ENCODE peak calls at places on chromosome 21, in five cellular contexts. M is K562, L is transverse colon, K is GM23338, V is sigmoid colon. Z is an unnamed sample. For H3K4me1, the result is how much of the 10 kb centered on the place peaks cover.

GRCh38 chr21:29155118-29155932 is 24.9 kb downstream of the MAP3K7CL start:
- DNase-seq in K (peak), V (peak), M (no peak), L (no peak), Z (no peak)

GRCh38 chr21:37452222-37452621 is 85.6 kb downstream of the DYRK1A start:
- DNase-seq in V (no peak), M (no peak), L (no peak), K (no peak), Z (no peak)

GRCh38 chr21:40143822-40144525 is 276.7 kb downstream of the PCP4 start:
- DNase-seq in L (peak), M (peak), V (no peak), K (peak), Z (peak)

GRCh38 chr21:32252136-32252535 is 26.7 kb downstream of the MIS18A start:
- DNase-seq in M (no peak), V (no peak), L (no peak), K (no peak), Z (no peak)

GRCh38 chr21:27423073-27423472 is 456.2 kb upstream of the ADAMTS5 start:
- DNase-seq in V (peak), K (no peak), L (peak), M (no peak), Z (peak)

GRCh38 chr21:26845066-26845749 is at the start of gene ADAMTS1:
- DNase-seq in L (peak), K (peak), M (no peak), V (peak), Z (peak)

GRCh38 chr21:23067672-23068071 is 2069.5 kb downstream of the NCAM2 start:
- DNase-seq in K (no peak), L (no peak), V (no peak), M (no peak), Z (no peak)

GRCh38 chr21:43810505-43811261 is 21.3 kb downstream of the RRP1 start:
- DNase-seq in K (peak), V (peak), L (peak), M (peak), Z (peak)

GRCh38 chr21:16455526-16455925 is 725.7 kb downstream of the USP25 start:
- DNase-seq in V (no peak), K (no peak), M (no peak), L (no peak), Z (no peak)

GRCh38 chr21:33362044-33362555 is 37.3 kb downstream of the IFNAR1 start:
- DNase-seq in L (peak), M (peak), V (no peak), K (peak), Z (peak)

GRCh38 chr21:25179116-25179515 is 428.2 kb downstream of the MRPL39 start:
- DNase-seq in K (no peak), V (no peak), L (no peak), M (no peak), Z (no peak)

GRCh38 chr21:15543473-15543872 is 186.3 kb upstream of the USP25 start:
- DNase-seq in M (no peak), L (no peak), V (no peak), K (no peak), Z (no peak)

GRCh38 chr21:43805275-43805800 is 16.0 kb downstream of the RRP1 start:
- DNase-seq in L (peak), V (no peak), K (no peak), M (peak), Z (no peak)

GRCh38 chr21:16571594-16571993 is 841.8 kb downstream of the USP25 start:
- DNase-seq in L (no peak), K (no peak), M (no peak), V (no peak), Z (no peak)

GRCh38 chr21:16534408-16535099 is 804.8 kb downstream of the USP25 start:
- DNase-seq in L (peak), M (no peak), V (peak), K (no peak), Z (peak)

GRCh38 chr21:15014220-15014619 is 50.6 kb downstream of the NRIP1 start:
- DNase-seq in L (no peak), K (no peak), V (no peak), M (no peak), Z (no peak)

GRCh38 chr21:31180256-31181088 is 142.2 kb upstream of the KRTAP19-8 start:
- DNase-seq in M (peak), L (no peak), K (peak), V (no peak), Z (no peak)

GRCh38 chr21:36773111-36773510 is 74.2 kb downstream of the SIM2 start:
- DNase-seq in V (peak), M (no peak), L (peak), K (no peak), Z (peak)

GRCh38 chr21:21029159-21029558 is 30.9 kb downstream of the NCAM2 start:
- DNase-seq in K (peak), V (no peak), L (no peak), M (no peak), Z (no peak)

GRCh38 chr21:33831962-33832659 is 83.5 kb downstream of the ATP5PO start:
- DNase-seq in L (no peak), V (no peak), K (no peak), M (no peak), Z (no peak)

GRCh38 chr21:24045775-24046215 is 1561.5 kb downstream of the MRPL39 start:
- DNase-seq in V (peak), L (peak), M (peak), K (peak), Z (peak)

GRCh38 chr21:36385909-36386642 is 884 bp downstream of the CHAF1B start:
- DNase-seq in K (peak), V (no peak), M (no peak), L (no peak), Z (no peak)

GRCh38 chr21:41247976-41248545 is 68.5 kb upstream of the FAM3B start:
- DNase-seq in V (no peak), M (no peak), K (no peak), L (no peak), Z (no peak)

GRCh38 chr21:29342394-29342957 is 43.8 kb downstream of the BACH1 start:
- DNase-seq in M (no peak), V (peak), K (no peak), L (peak), Z (no peak)

GRCh38 chr21:35995522-35996088 is 64.7 kb downstream of the SETD4 start:
- DNase-seq in M (no peak), K (no peak), V (no peak), L (no peak), Z (no peak)

GRCh38 chr21:35991131-35991530 is 69.2 kb downstream of the SETD4 start:
- DNase-seq in L (no peak), V (no peak), K (no peak), M (no peak), Z (no peak)

GRCh38 chr21:16084776-16085364 is 355.1 kb downstream of the USP25 start:
- DNase-seq in V (peak), K (no peak), M (no peak), L (no peak), Z (no peak)

GRCh38 chr21:14864211-14865021 is 200.4 kb downstream of the NRIP1 start:
- DNase-seq in V (peak), M (peak), L (peak), K (peak), Z (peak)

GRCh38 chr21:26405735-26406361 is 167.2 kb downstream of the CYYR1 start:
- DNase-seq in M (no peak), L (no peak), V (no peak), K (peak), Z (no peak)

GRCh38 chr21:17003763-17004373 is 509.0 kb upstream of the CXADR start:
- DNase-seq in L (no peak), V (no peak), K (no peak), M (no peak), Z (no peak)

GRCh38 chr21:16075594-16076282 is 346.0 kb downstream of the USP25 start:
- DNase-seq in L (no peak), M (no peak), V (no peak), K (no peak), Z (no peak)

GRCh38 chr21:26447932-26448331 is 125.2 kb downstream of the CYYR1 start:
- DNase-seq in K (peak), M (no peak), L (no peak), V (no peak), Z (no peak)

GRCh38 chr21:27519357-27519756 is 552.5 kb upstream of the ADAMTS5 start:
- DNase-seq in M (no peak), K (no peak), L (no peak), V (no peak), Z (no peak)

GRCh38 chr21:25561668-25562641 is 45.3 kb downstream of the MRPL39 start:
- DNase-seq in V (peak), M (no peak), K (peak), L (peak), Z (peak)

GRCh38 chr21:14115646-14116045 is 95.1 kb downstream of the LIPI start:
- DNase-seq in K (no peak), M (no peak), L (no peak), V (no peak), Z (no peak)

GRCh38 chr21:33064623-33064996 is 5.3 kb upstream of the OLIG1 start:
- DNase-seq in V (no peak), K (peak), M (no peak), L (no peak), Z (no peak)

DNA sequence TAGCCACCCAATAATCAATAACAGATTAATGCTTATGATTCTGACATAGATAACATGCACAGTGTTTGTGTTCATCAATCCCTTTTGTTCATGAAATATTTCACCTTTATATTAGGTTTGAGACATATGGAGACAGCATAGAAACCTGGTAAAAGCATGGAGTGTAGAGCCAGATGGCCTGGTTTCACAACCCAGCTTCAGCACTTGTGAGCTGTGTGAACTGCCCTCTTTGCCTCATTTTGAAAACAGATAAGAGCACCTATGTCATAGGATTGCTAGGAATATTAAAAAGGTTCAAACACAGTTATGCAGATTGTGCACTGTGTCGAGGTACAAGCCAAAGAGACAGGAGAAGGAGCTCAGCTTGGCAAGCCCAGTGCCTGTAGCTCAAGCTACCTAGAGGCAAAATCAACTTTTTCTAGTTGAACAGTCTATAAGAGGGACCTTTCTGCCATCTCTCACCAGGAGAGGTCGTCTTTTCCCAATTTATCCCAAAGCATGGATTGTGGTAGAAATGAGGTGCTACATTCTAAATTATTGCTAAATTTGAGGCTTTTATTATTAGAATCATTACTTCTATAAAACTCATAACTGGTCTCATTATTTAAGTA is 5.0 kb downstream of the CHODL start:
- DNase-seq in K (peak), M (no peak), V (no peak), L (no peak), Z (no peak)
- H3K4me1 ChIP-seq in K (under half), M (under half), V (under half), L (under half), Z (under half)

GRCh38 chr21:45981641-45982255 is at the start of gene COL6A1:
- DNase-seq in K (peak), L (peak), V (peak), M (peak), Z (peak)
- TF ChIP-seq POLR2AphosphoS5 in K (peak), L (peak), V (peak), M (no peak), Z (peak)

GRCh38 chr21:34935868-34936267 is 113.2 kb downstream of the RUNX1 start:
- DNase-seq in K (no peak), M (no peak), L (no peak), V (no peak), Z (no peak)

GRCh38 chr21:34936874-34937563 is 112.1 kb downstream of the RUNX1 start:
- DNase-seq in L (no peak), K (no peak), M (no peak), V (no peak), Z (no peak)

GRCh38 chr21:34935452-34935851 is 113.7 kb downstream of the RUNX1 start:
- DNase-seq in K (no peak), M (no peak), V (no peak), L (no peak), Z (no peak)

GRCh38 chr21:34938079-34938764 is 110.9 kb downstream of the RUNX1 start:
- DNase-seq in K (no peak), M (no peak), L (no peak), V (no peak), Z (no peak)

DNA sequence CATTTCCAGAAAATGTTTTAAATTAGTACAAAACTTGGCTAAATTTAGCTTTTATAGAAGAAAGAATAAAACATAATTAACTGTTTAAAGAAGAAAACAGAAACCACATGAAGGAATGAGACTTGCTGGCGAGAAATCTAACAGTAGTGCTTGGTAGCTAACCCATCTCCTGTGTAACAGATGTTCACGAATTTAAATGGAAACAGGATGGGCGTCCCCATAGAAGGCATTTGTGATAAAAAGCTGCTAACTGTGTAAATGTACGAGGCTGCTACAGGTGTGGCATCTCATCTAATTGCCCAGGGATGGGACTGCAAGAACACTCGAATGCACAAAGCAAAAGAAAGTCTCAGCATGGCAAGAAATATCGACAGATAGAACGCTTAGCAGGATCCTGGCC is 112.8 kb downstream of the RUNX1 start:
- DNase-seq in K (no peak), L (no peak), V (no peak), M (no peak), Z (no peak)
- H3K4me1 ChIP-seq in K (under half), L (under half), V (under half), M (under half), Z (under half)

GRCh38 chr21:38498057-38498833 is at the start of gene ERG:
- DNase-seq in M (no peak), V (no peak), L (no peak), K (no peak), Z (no peak)
- TF ChIP-seq POLR2AphosphoS5 in M (no peak), V (no peak), L (no peak), K (no peak), Z (peak)

GRCh38 chr21:42419845-42420244 is 16.1 kb downstream of the UBASH3A start:
- DNase-seq in M (no peak), K (no peak), V (no peak), L (no peak), Z (no peak)
- H3K4me1 ChIP-seq in M (under half), K (under half), V (under half), L (under half), Z (under half)

GRCh38 chr21:44833663-44834062 is 15.8 kb upstream of the SUMO3 start:
- DNase-seq in L (no peak), M (no peak), K (no peak), V (no peak), Z (no peak)

GRCh38 chr21:44828362-44829056 is 10.6 kb upstream of the SUMO3 start:
- DNase-seq in L (no peak), M (no peak), V (no peak), K (no peak), Z (no peak)

GRCh38 chr21:44834231-44834950 is 16.5 kb upstream of the SUMO3 start:
- DNase-seq in V (no peak), K (no peak), L (no peak), M (no peak), Z (peak)

GRCh38 chr21:44829507-44830092 is 11.7 kb upstream of the SUMO3 start:
- DNase-seq in K (no peak), L (no peak), M (no peak), V (no peak), Z (no peak)

DNA sequence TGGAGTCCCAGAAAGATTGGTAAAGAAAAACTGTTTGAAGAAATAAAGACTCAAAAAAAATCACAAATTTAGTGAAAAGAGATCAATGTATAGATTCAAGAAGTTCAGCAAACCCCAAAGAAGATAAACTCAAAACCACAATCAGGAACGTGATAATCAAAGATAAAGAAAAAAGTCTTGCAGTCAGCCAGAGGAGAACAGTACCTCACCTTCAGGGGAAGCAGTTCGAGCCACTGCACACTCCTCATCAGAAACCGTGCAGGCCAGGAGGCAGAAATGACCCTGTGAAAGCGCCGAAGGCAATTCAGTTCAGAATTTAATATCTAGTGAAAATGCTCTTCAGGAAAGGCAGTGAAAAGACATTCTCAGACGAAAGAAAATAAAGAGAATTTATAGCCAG is 13.4 kb upstream of the SUMO3 start:
- DNase-seq in M (no peak), K (no peak), L (no peak), V (no peak), Z (no peak)
- TF ChIP-seq POLR2AphosphoS5 in M (no peak), K (no peak), L (no peak), V (no peak), Z (no peak)